ENCODE peak calls at places on chromosome 7, in ten cellular contexts. C is heart left ventricle, S is Panc1, K is MM.1S, R is GM12865, H is cardiac muscle cell, F is GM06990, J is body of pancreas, O is ovary, T is breast epithelium. N is an unnamed sample.

GRCh38 chr7:15755061-15755460 is 68.6 kb upstream of the MEOX2 start:
- DNase-seq in C (no peak), S (no peak), F (no peak), T (no peak), O (no peak), J (no peak), K (no peak), H (peak; percentile 21), R (no peak), N (no peak)

GRCh38 chr7:5295039-5296014 is 12.6 kb downstream of the SLC29A4 start:
- DNase-seq in F (no peak), O (no peak), J (no peak), S (no peak), C (no peak), K (no peak), T (no peak), H (no peak), R (no peak), N (no peak)

GRCh38 chr7:151143261-151144015 is 24.1 kb downstream of the GBX1 start:
- DNase-seq in C (no peak), H (peak; percentile 37), F (no peak), S (no peak), R (no peak), J (no peak), T (no peak), O (no peak), K (no peak), N (no peak)

GRCh38 chr7:155213385-155213784 is 84.3 kb upstream of the INSIG1 start:
- DNase-seq in F (no peak), T (peak; percentile 50), K (no peak), R (no peak), C (no peak), O (no peak), J (no peak), S (no peak), H (no peak), N (no peak)

GRCh38 chr7:121330053-121330833 is 1.4 kb downstream of the WNT16 start:
- DNase-seq in R (no peak), O (no peak), T (no peak), C (no peak), S (no peak), F (no peak), H (no peak), K (no peak), J (no peak), N (peak; percentile 26)

GRCh38 chr7:44044315-44045225 is at the start of gene DBNL:
- DNase-seq in C (peak; percentile 98), J (peak; percentile 96), S (peak; percentile 64), H (peak; percentile 88), K (peak; percentile 93), T (peak; percentile 95), R (peak; percentile 93), F (peak; percentile 89), O (peak; percentile 89), N (peak; percentile 90)

GRCh38 chr7:135558337-135558767 is 635 bp downstream of the NUP205 start:
- DNase-seq in F (no peak), C (peak; percentile 58), K (peak; percentile 89), O (peak; percentile 15), R (peak; percentile 88), S (peak; percentile 63), H (peak; percentile 51), T (no peak), J (peak; percentile 50), N (peak; percentile 46)

GRCh38 chr7:40525764-40526163 is 391.0 kb downstream of the SUGCT start:
- DNase-seq in C (no peak), R (no peak), H (no peak), F (no peak), S (no peak), O (no peak), J (no peak), K (no peak), T (no peak), N (no peak)

GRCh38 chr7:99499713-99500636 is at the start of gene ZNF394:
- DNase-seq in F (peak; percentile 87), R (peak; percentile 94), K (peak; percentile 96), C (peak; percentile 94), J (peak; percentile 89), O (peak; percentile 87), T (peak; percentile 84), S (peak; percentile 87), H (peak; percentile 94), N (peak; percentile 81)
- TF ChIP-seq CTCF in F (no peak), R (no peak), K (no peak), C (peak; percentile 6), J (no peak), O (no peak), T (no peak), S (no peak), H (no peak), N (no peak)

GRCh38 chr7:108818742-108819141 is 249.1 kb downstream of the DNAJB9 start:
- DNase-seq in C (no peak), S (no peak), K (no peak), R (no peak), T (no peak), O (no peak), F (no peak), J (no peak), H (no peak), N (no peak)

GRCh38 chr7:108815815-108816214 is 246.1 kb downstream of the DNAJB9 start:
- DNase-seq in H (no peak), O (no peak), R (no peak), K (no peak), J (no peak), S (no peak), F (no peak), C (no peak), T (peak; percentile 54), N (no peak)

GRCh38 chr7:108808556-108808955 is 238.9 kb downstream of the DNAJB9 start:
- DNase-seq in S (no peak), O (no peak), K (no peak), H (no peak), T (no peak), R (no peak), C (no peak), J (no peak), F (no peak), N (no peak)

GRCh38 chr7:108809356-108809755 is 239.7 kb downstream of the DNAJB9 start:
- DNase-seq in O (no peak), T (no peak), C (no peak), F (no peak), S (no peak), K (no peak), J (no peak), R (no peak), H (no peak), N (no peak)

DNA sequence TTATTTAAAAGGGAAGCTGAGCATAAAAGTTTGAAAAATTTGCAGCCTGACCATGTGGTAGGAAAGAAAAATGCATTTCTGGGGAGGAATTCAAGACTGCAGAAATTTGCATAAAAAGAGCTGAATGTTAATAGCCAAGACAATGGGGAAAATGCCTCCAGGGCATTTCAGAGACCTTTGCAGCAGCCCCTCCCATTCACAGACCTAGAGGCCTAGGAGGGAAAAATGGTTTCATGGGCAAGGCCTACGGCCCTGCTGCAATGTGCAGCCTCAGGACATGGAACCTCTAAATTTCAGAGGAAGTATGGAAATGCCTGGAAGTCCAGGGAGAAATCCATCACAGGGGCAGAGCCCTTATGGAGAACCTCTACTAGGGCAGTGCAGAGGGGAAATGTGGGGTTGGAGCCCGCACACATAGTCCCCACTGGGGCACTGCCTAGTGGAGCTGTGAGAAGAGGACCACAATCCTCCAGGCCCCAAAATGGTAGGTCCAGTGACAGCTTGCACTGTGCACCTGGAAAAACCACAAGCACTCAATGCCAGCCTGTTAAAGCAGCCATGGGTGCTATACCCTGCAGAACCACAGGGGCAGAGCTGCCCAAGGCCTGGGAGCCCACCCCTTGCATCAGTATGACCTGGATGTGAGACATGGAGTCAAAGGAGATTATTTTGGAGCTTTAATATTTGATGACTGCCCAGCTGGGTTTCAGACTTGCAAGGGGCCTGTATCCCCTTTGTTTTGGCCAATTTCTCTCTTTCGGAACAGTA is 243.8 kb downstream of the DNAJB9 start:
- DNase-seq in H (no peak), O (no peak), R (no peak), C (no peak), T (no peak), F (no peak), S (no peak), J (no peak), K (no peak), N (no peak)
- TF ChIP-seq CTCF in H (no peak), O (no peak), R (no peak), C (no peak), T (no peak), F (no peak), S (no peak), J (no peak), K (no peak), N (no peak)

GRCh38 chr7:115679423-115679822 is 351.1 kb downstream of the TFEC start:
- DNase-seq in T (no peak), J (no peak), K (no peak), O (no peak), H (no peak), S (no peak), F (no peak), R (no peak), C (no peak), N (no peak)

GRCh38 chr7:115682507-115682906 is 348.1 kb downstream of the TFEC start:
- DNase-seq in T (no peak), R (peak; percentile 6), O (no peak), S (no peak), C (no peak), K (peak; percentile 60), H (no peak), J (no peak), F (no peak), N (no peak)

GRCh38 chr7:115680921-115681320 is 349.6 kb downstream of the TFEC start:
- DNase-seq in F (no peak), H (no peak), C (no peak), J (no peak), O (no peak), R (no peak), T (no peak), K (no peak), S (no peak), N (no peak)

GRCh38 chr7:115678049-115678982 is 352.2 kb downstream of the TFEC start:
- DNase-seq in T (no peak), S (no peak), K (no peak), F (no peak), R (no peak), H (peak; percentile 38), C (no peak), O (peak; percentile 49), J (peak; percentile 76), N (no peak)

GRCh38 chr7:115679976-115680375 is 350.6 kb downstream of the TFEC start:
- DNase-seq in F (no peak), R (peak; percentile 49), T (no peak), O (no peak), S (peak; percentile 22), H (peak; percentile 73), K (peak; percentile 43), J (peak; percentile 54), C (no peak), N (peak; percentile 5)
- TF ChIP-seq CTCF in F (peak; percentile 58), R (peak; percentile 33), T (no peak), O (no peak), S (peak; percentile 63), H (peak; percentile 66), K (peak; percentile 59), J (peak; percentile 22), C (peak; percentile 46), N (peak; percentile 66)

DNA sequence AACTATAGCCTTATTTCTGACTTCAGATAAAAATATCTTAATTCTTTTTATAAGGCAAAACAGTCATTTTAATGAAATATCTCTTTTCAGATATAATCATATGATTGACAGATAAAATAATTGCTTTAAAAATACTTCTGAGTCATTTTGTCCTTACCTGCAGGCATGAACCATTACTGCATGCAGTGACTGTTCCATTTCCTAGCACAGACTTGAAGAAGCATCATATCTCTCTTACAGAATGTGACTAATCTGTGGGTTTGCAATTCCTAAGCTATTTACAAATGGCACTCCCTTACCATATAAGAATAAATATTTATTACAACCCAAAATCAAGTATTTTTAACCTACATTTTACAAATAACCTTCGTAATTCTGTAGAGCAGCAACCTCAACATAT is 120.7 kb downstream of the SRPK2 start:
- DNase-seq in R (peak; percentile 28), O (no peak), C (no peak), J (no peak), K (no peak), T (no peak), S (peak; percentile 27), H (peak; percentile 61), F (no peak), N (no peak)
- TF ChIP-seq CTCF in R (no peak), O (no peak), C (no peak), J (peak; percentile 11), K (no peak), T (no peak), S (no peak), H (no peak), F (no peak), N (no peak)